ENCODE peak calls at places on chromosome 6, in seven cellular contexts. I is stomach, V is lower lobe of right lung, S is nephron progenitor cell, J is glutamatergic neuron, T is esophagus squamous epithelium, O is right atrium auricular region. M is an unnamed sample.

GRCh38 chr6:149032599-149033405 is 284.7 kb upstream of the TAB2 start:
- DNase-seq in I (no peak), V (no peak), S (no peak), J (no peak), T (no peak), O (no peak), M (no peak)

GRCh38 chr6:134920422-134920821 is 29.5 kb downstream of the ALDH8A1 start:
- DNase-seq in I (no peak), V (no peak), S (no peak), J (no peak), T (no peak), O (no peak), M (no peak)

GRCh38 chr6:160767019-160767646 is 65.1 kb downstream of the PLG start:
- DNase-seq in I (peak), V (peak), S (peak), J (peak), T (no peak), O (peak), M (peak)

GRCh38 chr6:111472933-111473435 is 10.0 kb downstream of the REV3L start:
- DNase-seq in I (no peak), V (no peak), S (no peak), J (no peak), T (no peak), O (no peak), M (no peak)

GRCh38 chr6:110672122-110672521 is 143.1 kb downstream of the CDK19 start:
- DNase-seq in I (no peak), V (no peak), S (no peak), J (no peak), T (no peak), O (no peak), M (no peak)

GRCh38 chr6:111030008-111031006 is 48.5 kb downstream of the RPF2 start:
- DNase-seq in I (no peak), V (peak), S (peak), J (peak), T (no peak), O (no peak), M (no peak)

GRCh38 chr6:110255356-110255755 is 75.1 kb downstream of the CDC40 start:
- DNase-seq in I (no peak), V (no peak), S (peak), J (peak), T (no peak), O (no peak), M (no peak)

GRCh38 chr6:76852776-76853175 is 610.5 kb downstream of the HTR1B start:
- DNase-seq in I (no peak), V (no peak), S (no peak), J (no peak), T (no peak), O (no peak), M (no peak)

GRCh38 chr6:150705392-150705791 is 105.7 kb downstream of the PLEKHG1 start:
- DNase-seq in I (no peak), V (no peak), S (no peak), J (no peak), T (no peak), O (no peak), M (no peak)

GRCh38 chr6:135162678-135163439 is 18.2 kb upstream of the MYB start:
- DNase-seq in I (peak), V (no peak), S (peak), J (peak), T (no peak), O (no peak), M (no peak)

GRCh38 chr6:27791182-27791939 is 120.8 kb downstream of the OR2B2 start:
- DNase-seq in I (peak), V (no peak), S (peak), J (peak), T (no peak), O (peak), M (no peak)

GRCh38 chr6:167996424-167997199 is 859 bp upstream of the KIF25 start:
- DNase-seq in I (no peak), V (no peak), S (no peak), J (no peak), T (no peak), O (no peak), M (no peak)

GRCh38 chr6:136506124-136506799 is 44.0 kb downstream of the MAP7 start:
- DNase-seq in I (peak), V (no peak), S (no peak), J (no peak), T (no peak), O (no peak), M (no peak)

GRCh38 chr6:119586250-119586882 is 236.8 kb upstream of the MAN1A1 start:
- DNase-seq in I (no peak), V (no peak), S (no peak), J (no peak), T (no peak), O (no peak), M (no peak)
- TF ChIP-seq CTCF in I (no peak), V (no peak), S (no peak), J (no peak), T (no peak), O (no peak), M (no peak)

GRCh38 chr6:116100419-116101297 is at the start of gene NT5DC1:
- DNase-seq in I (peak), V (peak), S (peak), J (peak), T (peak), O (peak), M (peak)
- TF ChIP-seq CTCF in I (no peak), V (peak), S (peak), J (no peak), T (peak), O (peak), M (no peak)

DNA sequence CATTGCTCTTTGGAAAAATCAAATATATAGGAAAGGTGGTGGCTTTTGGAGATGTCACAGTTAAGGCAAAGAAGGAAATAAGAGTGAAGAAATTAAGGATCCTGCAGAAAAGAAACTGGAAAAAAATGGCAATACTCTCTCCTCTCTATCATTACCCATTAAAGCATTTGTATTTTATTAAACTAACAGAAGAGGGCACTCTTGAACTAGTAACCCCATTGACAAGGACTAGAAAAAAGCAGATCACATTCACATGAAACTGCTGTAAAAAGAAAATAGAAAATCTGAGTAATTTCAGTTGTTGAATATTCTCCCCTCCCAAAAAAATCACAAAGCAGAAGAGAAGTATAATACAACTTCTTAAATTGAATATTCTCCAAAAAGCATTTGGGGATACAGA is 104.1 kb upstream of the SLC35B3 start:
- DNase-seq in I (no peak), V (no peak), S (no peak), J (no peak), T (no peak), O (no peak), M (no peak)
- TF ChIP-seq CTCF in I (no peak), V (no peak), S (peak), J (no peak), T (no peak), O (no peak), M (peak)

GRCh38 chr6:142342986-142343385 is 41.2 kb downstream of the ADGRG6 start:
- DNase-seq in I (no peak), V (no peak), S (no peak), J (no peak), T (no peak), O (no peak), M (no peak)
- TF ChIP-seq CTCF in I (no peak), V (no peak), S (no peak), J (no peak), T (no peak), O (no peak), M (no peak)

DNA sequence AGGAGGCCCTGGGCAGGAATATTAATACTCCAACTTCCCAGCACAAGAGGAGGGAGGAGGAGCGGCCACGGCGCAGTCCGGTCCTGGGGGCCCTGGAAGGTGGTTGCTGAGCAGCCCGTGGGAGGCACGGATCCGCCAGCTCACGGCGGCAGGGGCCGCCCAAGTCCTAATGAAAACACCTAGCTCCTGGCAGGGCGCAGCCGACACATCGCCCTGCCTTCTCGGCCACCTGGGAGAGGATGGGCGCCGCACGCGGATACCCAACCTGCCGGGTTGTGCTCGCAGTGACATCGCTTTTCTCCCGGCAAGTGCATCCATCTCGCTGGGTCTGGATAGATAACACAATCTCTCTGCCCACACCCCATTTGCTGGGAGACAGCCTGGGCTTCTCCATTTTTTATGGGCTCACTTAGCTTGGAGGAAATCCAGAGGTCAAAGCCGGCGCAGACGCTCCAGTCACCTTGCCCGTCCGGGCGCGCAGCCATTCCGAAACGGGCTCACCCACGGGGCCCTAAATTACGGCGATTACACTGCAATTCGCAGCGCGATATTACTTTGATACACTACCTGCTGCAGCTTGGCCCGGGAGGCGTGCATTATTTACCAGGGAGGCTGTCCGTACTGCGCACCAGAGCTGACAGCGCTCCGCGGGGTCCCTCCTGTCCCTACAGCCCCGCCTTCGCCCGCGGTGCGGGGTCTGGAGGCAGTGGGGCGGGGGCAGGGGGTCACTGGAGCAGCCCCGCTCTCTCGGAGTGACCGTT is 36.2 kb upstream of the CCDC167 start:
- DNase-seq in I (peak), V (no peak), S (peak), J (peak), T (no peak), O (no peak), M (no peak)
- TF ChIP-seq CTCF in I (no peak), V (no peak), S (no peak), J (no peak), T (no peak), O (no peak), M (no peak)

M was measured in D721Med.